ENCODE peak calls at places on chromosomes 4 and X, in nine cellular contexts. Y is NT2/D1, V is stomach, Z is cardiac muscle cell, K is upper lobe of right lung, O is foreskin fibroblast, I is endothelial cell of umbilical vein, G is brain microvascular endothelial cell, M is skeletal muscle cell. U is an unnamed sample.

GRCh38 chr4:124874172-124874450 is 161.6 kb upstream of the ANKRD50 start:
- DNase-seq in Y (no peak), V (no peak), Z (no peak), K (no peak), O (no peak), I (no peak), G (no peak), M (no peak), U (no peak)

GRCh38 chrX:10854594-10854993 is 234.2 kb upstream of the MID1 start:
- DNase-seq in Y (no peak), V (no peak), Z (no peak), K (no peak), O (no peak), I (no peak), G (no peak), M (no peak), U (no peak)

GRCh38 chr4:143514432-143514831 is 930 bp downstream of the SMARCA5 start:
- DNase-seq in Y (no peak), V (peak; percentile 34), Z (peak; percentile 67), K (peak; percentile 68), O (peak; percentile 28), I (peak; percentile 74), G (peak; percentile 38), M (peak; percentile 32), U (no peak)

GRCh38 chr4:183876268-183876934 is 28.7 kb upstream of the STOX2 start:
- DNase-seq in Y (no peak), V (peak; percentile 87), Z (no peak), K (peak; percentile 88), O (no peak), I (peak; percentile 68), G (peak; percentile 70), M (peak; percentile 16), U (no peak)

GRCh38 chr4:125547842-125548241 is 233.1 kb downstream of the FAT4 start:
- DNase-seq in Y (no peak), V (no peak), Z (no peak), K (no peak), O (no peak), I (peak; percentile 31), G (no peak), M (no peak), U (no peak)

GRCh38 chr4:87865288-87865687 is 32.5 kb downstream of the MEPE start:
- DNase-seq in Y (no peak), V (no peak), Z (no peak), K (no peak), O (no peak), I (peak; percentile 45), G (no peak), M (no peak), U (no peak)

GRCh38 chr4:181688886-181689285 is 554.3 kb upstream of the TENM3 start:
- DNase-seq in Y (no peak), V (no peak), Z (no peak), K (no peak), O (no peak), I (no peak), G (peak; percentile 74), M (no peak), U (no peak)

GRCh38 chrX:47217852-47218279 is 615 bp upstream of the CDK16 start:
- DNase-seq in Y (peak; percentile 95), V (peak; percentile 98), Z (peak; percentile 100), K (peak; percentile 95), O (peak; percentile 96), I (peak; percentile 99), G (peak; percentile 100), M (peak; percentile 93), U (peak; percentile 93)

GRCh38 chr4:94570558-94570957 is 118.8 kb downstream of the PDLIM5 start:
- DNase-seq in Y (no peak), V (no peak), Z (no peak), K (no peak), O (no peak), I (no peak), G (no peak), M (no peak), U (no peak)

GRCh38 chr4:40283968-40284367 is 51.2 kb upstream of the CHRNA9 start:
- DNase-seq in Y (no peak), V (no peak), Z (no peak), K (no peak), O (no peak), I (no peak), G (no peak), M (no peak), U (no peak)

GRCh38 chrX:290476-291166 is 9.4 kb downstream of the PLCXD1 start:
- DNase-seq in Y (no peak), V (no peak), Z (no peak), K (peak; percentile 45), O (no peak), I (no peak), G (no peak), M (no peak), U (no peak)

GRCh38 chr4:145939241-145939640 is 618 bp upstream of the ZNF827 start:
- DNase-seq in Y (no peak), V (no peak), Z (peak; percentile 7), K (no peak), O (no peak), I (peak; percentile 26), G (no peak), M (no peak), U (no peak)

GRCh38 chrX:77785746-77786548 is at the start of gene ATRX:
- DNase-seq in Y (peak; percentile 71), V (peak; percentile 69), Z (peak; percentile 76), K (peak; percentile 77), O (peak; percentile 65), I (peak; percentile 80), G (peak; percentile 74), M (peak; percentile 35), U (peak; percentile 38)

GRCh38 chr4:8773124-8773931 is 98.3 kb downstream of the HMX1 start:
- DNase-seq in Y (no peak), V (no peak), Z (no peak), K (peak; percentile 54), O (no peak), I (no peak), G (no peak), M (no peak), U (no peak)

GRCh38 chr4:38523524-38524448 is 140.2 kb upstream of the KLF3 start:
- DNase-seq in Y (no peak), V (no peak), Z (no peak), K (no peak), O (no peak), I (no peak), G (no peak), M (no peak), U (no peak)

GRCh38 chr4:78520808-78521226 is 30.8 kb upstream of the ANXA3 start:
- DNase-seq in Y (no peak), V (no peak), Z (no peak), K (no peak), O (no peak), I (no peak), G (no peak), M (peak; percentile 52), U (no peak)

DNA sequence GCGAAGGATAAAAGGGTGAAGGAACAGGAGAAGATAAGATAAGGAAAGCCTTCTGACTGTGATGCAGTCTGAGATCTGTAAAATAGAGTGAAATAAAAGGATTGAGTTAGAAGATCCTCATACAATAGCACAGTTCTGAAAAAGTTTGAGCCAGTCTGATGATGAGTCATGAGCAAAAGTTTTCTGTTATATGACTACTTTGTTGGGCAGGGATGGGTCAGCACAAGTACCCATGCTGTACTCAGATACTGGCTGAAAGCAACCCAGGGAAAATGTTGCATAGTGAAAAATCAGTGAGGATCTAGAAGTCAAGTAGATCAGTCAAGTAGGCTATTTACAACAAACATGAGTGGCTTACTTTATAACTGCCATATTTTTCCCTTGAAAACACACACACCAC is 253.5 kb downstream of the PCDH10 start:
- DNase-seq in Y (no peak), V (no peak), Z (no peak), K (no peak), O (no peak), I (no peak), G (peak; percentile 8), M (no peak), U (no peak)
- H3K4me3 ChIP-seq in Y (no peak overlapping the region), V (no peak overlapping the region), Z (no peak overlapping the region), K (no peak overlapping the region), O (no peak overlapping the region), I (no peak overlapping the region), G (no peak overlapping the region), M (no peak overlapping the region), U (no peak overlapping the region)

GRCh38 chrX:131763674-131764073 is 219.8 kb downstream of the OR13H1 start:
- DNase-seq in Y (no peak), V (peak; percentile 85), Z (no peak), K (no peak), O (no peak), I (no peak), G (peak; percentile 61), M (no peak), U (peak; percentile 50)

GRCh38 chrX:131764224-131764623 is 220.3 kb downstream of the OR13H1 start:
- DNase-seq in Y (no peak), V (no peak), Z (no peak), K (no peak), O (no peak), I (no peak), G (no peak), M (no peak), U (no peak)

GRCh38 chrX:131762802-131763234 is 218.9 kb downstream of the OR13H1 start:
- DNase-seq in Y (no peak), V (peak; percentile 48), Z (no peak), K (no peak), O (no peak), I (no peak), G (peak; percentile 64), M (no peak), U (no peak)
- H3K4me3 ChIP-seq in Y (no peak overlapping the region), V (no peak overlapping the region), Z (no peak overlapping the region), K (no peak overlapping the region), O (no peak overlapping the region), I (no peak overlapping the region), G (peak overlapping the region; percentile 40), M (no peak overlapping the region), U (no peak overlapping the region)

GRCh38 chr4:152351080-152351479 is 184.8 kb downstream of the FBXW7 start:
- DNase-seq in Y (no peak), V (no peak), Z (no peak), K (no peak), O (no peak), I (no peak), G (no peak), M (no peak), U (no peak)
- H3K4me3 ChIP-seq in Y (no peak overlapping the region), V (no peak overlapping the region), Z (no peak overlapping the region), K (peak overlapping the region; percentile 44), O (peak overlapping the region; percentile 62), I (peak overlapping the region; percentile 69), G (peak overlapping the region; percentile 2), M (peak overlapping the region; percentile 62), U (no peak overlapping the region)

GRCh38 chrX:133410555-133410954 is 4.7 kb downstream of the GPC4 start:
- DNase-seq in Y (no peak), V (no peak), Z (no peak), K (no peak), O (no peak), I (no peak), G (no peak), M (no peak), U (no peak)

GRCh38 chrX:133413218-133413925 is 1.9 kb downstream of the GPC4 start:
- DNase-seq in Y (no peak), V (no peak), Z (peak; percentile 63), K (no peak), O (no peak), I (no peak), G (no peak), M (no peak), U (no peak)

GRCh38 chrX:133414399-133415275 is 652 bp downstream of the GPC4 start:
- DNase-seq in Y (no peak), V (no peak), Z (peak; percentile 70), K (peak; percentile 69), O (no peak), I (no peak), G (no peak), M (no peak), U (no peak)

GRCh38 chrX:133412246-133412645 is 3.0 kb downstream of the GPC4 start:
- DNase-seq in Y (no peak), V (no peak), Z (no peak), K (no peak), O (no peak), I (no peak), G (peak; percentile 29), M (peak; percentile 13), U (no peak)

GRCh38 chrX:133412665-133413064 is 2.6 kb downstream of the GPC4 start:
- DNase-seq in Y (no peak), V (no peak), Z (no peak), K (no peak), O (no peak), I (no peak), G (no peak), M (no peak), U (no peak)
- H3K4me3 ChIP-seq in Y (peak overlapping the region; percentile 65), V (peak overlapping the region; percentile 63), Z (peak overlapping the region; percentile 78), K (peak overlapping the region; percentile 58), O (no peak overlapping the region), I (no peak overlapping the region), G (no peak overlapping the region), M (peak overlapping the region; percentile 60), U (no peak overlapping the region)

U was measured in LNCaP clone FGC.